ENCODE peak calls at places on chromosomes 13 and 19, in four cellular contexts. One of them, this sample, is unnamed.

GRCh38 chr19:13961826-13962737 is 9.8 kb downstream of the DCAF15 start:
- DNase-seq in effector memory CD4-positive, alpha-beta T cell: no peak
- DNase-seq in osteoblast: peak; percentile 71
- DNase-seq in colonic mucosa: no peak
- DNase-seq in this sample: no peak

GRCh38 chr19:47021536-47022139 is 2.0 kb downstream of the NPAS1 start:
- DNase-seq in colonic mucosa: no peak
- DNase-seq in effector memory CD4-positive, alpha-beta T cell: no peak
- DNase-seq in osteoblast: peak; percentile 81
- DNase-seq in this sample: no peak

GRCh38 chr13:45473627-45474026 is 8.9 kb downstream of the COG3 start:
- DNase-seq in colonic mucosa: no peak
- DNase-seq in effector memory CD4-positive, alpha-beta T cell: no peak
- DNase-seq in osteoblast: no peak
- DNase-seq in this sample: no peak

GRCh38 chr13:71867101-71867814 is at the start of gene DACH1:
- DNase-seq in colonic mucosa: peak; percentile 80
- DNase-seq in osteoblast: peak; percentile 77
- DNase-seq in effector memory CD4-positive, alpha-beta T cell: no peak
- DNase-seq in this sample: no peak

GRCh38 chr19:28020631-28021315 is 1192.2 kb downstream of the UQCRFS1 start:
- DNase-seq in effector memory CD4-positive, alpha-beta T cell: no peak
- DNase-seq in colonic mucosa: no peak
- DNase-seq in osteoblast: no peak
- DNase-seq in this sample: no peak

GRCh38 chr13:107581009-107581408 is 634.3 kb downstream of the LIG4 start:
- DNase-seq in effector memory CD4-positive, alpha-beta T cell: no peak
- DNase-seq in osteoblast: no peak
- DNase-seq in colonic mucosa: no peak
- DNase-seq in this sample: no peak

GRCh38 chr13:95447766-95448165 is 104.8 kb upstream of the CLDN10 start:
- DNase-seq in colonic mucosa: no peak
- DNase-seq in effector memory CD4-positive, alpha-beta T cell: no peak
- DNase-seq in osteoblast: no peak
- DNase-seq in this sample: no peak

GRCh38 chr19:29665826-29666633 is 769 bp downstream of the PLEKHF1 start:
- DNase-seq in osteoblast: peak; percentile 87
- DNase-seq in effector memory CD4-positive, alpha-beta T cell: no peak
- DNase-seq in colonic mucosa: peak; percentile 45
- DNase-seq in this sample: no peak

GRCh38 chr19:11949201-11949600 is 15.6 kb upstream of the ZNF763 start:
- DNase-seq in effector memory CD4-positive, alpha-beta T cell: no peak
- DNase-seq in colonic mucosa: no peak
- DNase-seq in osteoblast: no peak
- DNase-seq in this sample: no peak

GRCh38 chr13:34748078-34748477 is 194.0 kb upstream of the NBEA start:
- DNase-seq in osteoblast: no peak
- DNase-seq in colonic mucosa: peak; percentile 30
- DNase-seq in effector memory CD4-positive, alpha-beta T cell: no peak
- DNase-seq in this sample: no peak

GRCh38 chr13:69948016-69948415 is 159.6 kb upstream of the ATXN8OS start:
- DNase-seq in colonic mucosa: no peak
- DNase-seq in effector memory CD4-positive, alpha-beta T cell: no peak
- DNase-seq in osteoblast: no peak
- DNase-seq in this sample: no peak

GRCh38 chr13:40077396-40078027 is 422.1 kb downstream of the COG6 start:
- DNase-seq in effector memory CD4-positive, alpha-beta T cell: no peak
- DNase-seq in colonic mucosa: no peak
- DNase-seq in osteoblast: no peak
- DNase-seq in this sample: no peak

GRCh38 chr19:53008061-53008778 is 5.5 kb upstream of the ERVV-1 start:
- DNase-seq in osteoblast: no peak
- DNase-seq in colonic mucosa: no peak
- DNase-seq in effector memory CD4-positive, alpha-beta T cell: no peak
- DNase-seq in this sample: no peak

GRCh38 chr19:10270180-10270615 is 722 bp upstream of the ICAM1 start:
- DNase-seq in osteoblast: peak; percentile 85
- DNase-seq in effector memory CD4-positive, alpha-beta T cell: peak; percentile 70
- DNase-seq in colonic mucosa: peak; percentile 67
- DNase-seq in this sample: peak; percentile 53

GRCh38 chr19:18090545-18091216 is 3.9 kb upstream of the IL12RB1 start:
- DNase-seq in colonic mucosa: no peak
- DNase-seq in osteoblast: peak; percentile 91
- DNase-seq in effector memory CD4-positive, alpha-beta T cell: no peak
- DNase-seq in this sample: no peak

GRCh38 chr13:32278456-32278855 is 36.7 kb downstream of the ZAR1L start:
- DNase-seq in osteoblast: peak; percentile 74
- DNase-seq in effector memory CD4-positive, alpha-beta T cell: no peak
- DNase-seq in colonic mucosa: no peak
- DNase-seq in this sample: no peak

GRCh38 chr13:35343417-35343816 is 133.1 kb downstream of the MAB21L1 start:
- DNase-seq in effector memory CD4-positive, alpha-beta T cell: no peak
- DNase-seq in osteoblast: no peak
- DNase-seq in colonic mucosa: no peak
- DNase-seq in this sample: no peak

GRCh38 chr19:18202759-18203407 is 959 bp downstream of the RAB3A start:
- DNase-seq in effector memory CD4-positive, alpha-beta T cell: no peak
- DNase-seq in osteoblast: peak; percentile 42
- DNase-seq in colonic mucosa: peak; percentile 55
- DNase-seq in this sample: no peak

GRCh38 chr19:41405776-41406175 is 8.2 kb downstream of the BCKDHA start:
- DNase-seq in osteoblast: no peak
- DNase-seq in effector memory CD4-positive, alpha-beta T cell: no peak
- DNase-seq in colonic mucosa: no peak
- DNase-seq in this sample: no peak

GRCh38 chr19:15828121-15828620 is 12.7 kb upstream of the OR10H1 start:
- DNase-seq in osteoblast: peak; percentile 22
- DNase-seq in effector memory CD4-positive, alpha-beta T cell: no peak
- DNase-seq in colonic mucosa: no peak
- DNase-seq in this sample: no peak
- H3K9me3 ChIP-seq in osteoblast: no peaks in the 10 kb centered on the region
- H3K9me3 ChIP-seq in effector memory CD4-positive, alpha-beta T cell: no peaks in the 10 kb centered on the region
- H3K9me3 ChIP-seq in colonic mucosa: no peaks in the 10 kb centered on the region
- H3K9me3 ChIP-seq in this sample: no peaks in the 10 kb centered on the region

DNA sequence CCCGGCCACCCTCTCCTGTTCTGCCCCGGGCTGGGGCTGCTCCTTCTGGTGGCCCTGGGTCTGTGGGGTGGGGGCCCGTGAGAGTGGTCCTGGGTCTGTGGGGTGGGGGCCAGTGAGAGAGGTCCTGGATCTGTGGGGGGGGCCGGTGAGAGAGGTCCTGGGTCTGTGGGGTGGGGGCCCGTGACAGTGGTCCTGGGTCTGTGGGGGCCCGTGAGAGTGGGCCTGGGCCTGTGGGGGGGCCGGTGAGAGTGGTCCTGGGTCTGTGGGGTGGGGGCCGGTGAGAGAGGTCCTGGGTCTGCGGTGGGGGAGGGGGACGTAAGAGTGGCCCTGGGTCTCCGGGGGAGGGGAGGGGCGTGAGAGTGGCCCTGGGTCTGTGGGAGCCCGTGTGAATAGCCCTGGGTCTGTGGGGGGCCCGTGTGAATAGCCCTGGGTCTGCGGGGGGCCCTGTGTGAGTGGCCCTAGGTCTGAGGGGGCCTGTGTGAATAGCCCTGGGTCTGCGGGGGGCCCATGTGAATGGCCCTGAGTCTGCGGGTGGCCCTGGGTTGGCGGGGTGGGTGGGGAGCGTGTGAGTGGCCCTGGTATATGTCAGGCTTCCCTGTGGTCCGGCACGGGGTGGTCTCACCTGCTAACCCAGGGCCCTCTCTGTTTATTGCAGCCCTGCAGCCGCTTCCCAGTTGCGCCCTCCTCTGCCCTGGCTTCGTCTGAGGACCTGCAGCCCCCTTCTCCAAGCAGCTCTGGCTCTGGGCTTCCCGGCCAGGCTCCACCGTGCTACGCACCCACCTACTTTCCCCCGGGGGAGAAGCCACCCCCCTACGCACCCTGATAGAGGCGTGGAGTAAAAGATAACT is 52.3 kb downstream of the TMEM255B start:
- DNase-seq in effector memory CD4-positive, alpha-beta T cell: no peak
- DNase-seq in osteoblast: no peak
- DNase-seq in colonic mucosa: no peak
- DNase-seq in this sample: no peak
- H3K9me3 ChIP-seq in effector memory CD4-positive, alpha-beta T cell: no peaks in the 10 kb centered on the region
- H3K9me3 ChIP-seq in osteoblast: peaks cover 12% of the 10 kb centered on the region
- H3K9me3 ChIP-seq in colonic mucosa: no peaks in the 10 kb centered on the region
- H3K9me3 ChIP-seq in this sample: no peaks in the 10 kb centered on the region

GRCh38 chr13:75467009-75467728 is 14.8 kb downstream of the TBC1D4 start:
- DNase-seq in effector memory CD4-positive, alpha-beta T cell: no peak
- DNase-seq in osteoblast: no peak
- DNase-seq in colonic mucosa: no peak
- DNase-seq in this sample: no peak
- H3K9me3 ChIP-seq in effector memory CD4-positive, alpha-beta T cell: no peaks in the 10 kb centered on the region
- H3K9me3 ChIP-seq in osteoblast: no peaks in the 10 kb centered on the region
- H3K9me3 ChIP-seq in colonic mucosa: no peaks in the 10 kb centered on the region
- H3K9me3 ChIP-seq in this sample: no peaks in the 10 kb centered on the region

DNA sequence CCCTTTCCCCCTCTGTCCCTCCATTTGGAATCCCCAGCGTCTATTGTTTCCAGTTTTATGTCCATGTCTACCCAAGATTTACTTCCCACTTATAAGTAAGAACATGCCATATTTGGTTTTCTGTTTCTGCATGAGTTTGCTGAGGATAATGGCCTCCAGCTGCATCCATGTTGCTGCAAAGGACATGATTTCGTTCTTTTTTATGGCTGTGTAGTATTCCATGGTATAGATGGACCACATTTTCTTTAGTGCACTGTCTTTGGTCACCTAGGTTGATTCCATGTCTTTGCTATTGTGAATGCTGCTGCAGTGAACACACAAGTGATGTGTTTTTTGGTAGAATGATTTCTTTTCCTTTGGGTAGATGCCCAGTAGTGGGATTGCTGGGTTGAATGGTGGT is 3.8 kb downstream of the ZNF555 start:
- DNase-seq in colonic mucosa: no peak
- DNase-seq in osteoblast: no peak
- DNase-seq in effector memory CD4-positive, alpha-beta T cell: no peak
- DNase-seq in this sample: no peak
- H3K9me3 ChIP-seq in colonic mucosa: no peaks in the 10 kb centered on the region
- H3K9me3 ChIP-seq in osteoblast: no peaks in the 10 kb centered on the region
- H3K9me3 ChIP-seq in effector memory CD4-positive, alpha-beta T cell: no peaks in the 10 kb centered on the region
- H3K9me3 ChIP-seq in this sample: no peaks in the 10 kb centered on the region

GRCh38 chr19:51983361-51983760 is 3.3 kb downstream of the ZNF350 start:
- DNase-seq in osteoblast: no peak
- DNase-seq in colonic mucosa: no peak
- DNase-seq in effector memory CD4-positive, alpha-beta T cell: no peak
- DNase-seq in this sample: no peak
- H3K9me3 ChIP-seq in osteoblast: peaks cover 2% of the 10 kb centered on the region
- H3K9me3 ChIP-seq in colonic mucosa: peaks cover 3% of the 10 kb centered on the region
- H3K9me3 ChIP-seq in effector memory CD4-positive, alpha-beta T cell: peaks cover 61% of the 10 kb centered on the region
- H3K9me3 ChIP-seq in this sample: peaks cover 46% of the 10 kb centered on the region

GRCh38 chr13:90899411-90899810 is 448.1 kb upstream of the MIR17HG start:
- DNase-seq in osteoblast: no peak
- DNase-seq in colonic mucosa: no peak
- DNase-seq in effector memory CD4-positive, alpha-beta T cell: no peak
- DNase-seq in this sample: no peak
- H3K9me3 ChIP-seq in osteoblast: no peaks in the 10 kb centered on the region
- H3K9me3 ChIP-seq in colonic mucosa: no peaks in the 10 kb centered on the region
- H3K9me3 ChIP-seq in effector memory CD4-positive, alpha-beta T cell: no peaks in the 10 kb centered on the region
- H3K9me3 ChIP-seq in this sample: no peaks in the 10 kb centered on the region

This sample was measured in T-helper 17 cell.